ENCODE peak calls at places on chromosome 9, in eight cellular contexts. P, W, E, T, A, M, K and D are unnamed samples.

GRCh38 chr9:77952641-77953341 is 78.8 kb downstream of the GNAQ start:
- DNase-seq in T (no peak), P (no peak), M (no peak), E (no peak), K (no peak), A (no peak), W (no peak), D (no peak)

GRCh38 chr9:34102796-34103195 is 23.7 kb downstream of the DCAF12 start:
- DNase-seq in A (no peak), E (no peak), P (no peak), T (no peak), K (no peak), M (no peak), W (no peak), D (no peak)

GRCh38 chr9:127545196-127546124 is 66.6 kb upstream of the STXBP1 start:
- DNase-seq in M (peak; percentile 81), P (no peak), W (peak; percentile 82), K (no peak), E (no peak), A (peak; percentile 66), T (peak; percentile 88), D (peak; percentile 93)

GRCh38 chr9:110875275-110875674 is 163.0 kb downstream of the LPAR1 start:
- DNase-seq in P (peak; percentile 69), E (no peak), T (peak; percentile 73), K (peak; percentile 73), W (no peak), A (peak; percentile 28), M (no peak), D (no peak)

GRCh38 chr9:101711330-101711941 is 27.0 kb downstream of the GRIN3A start:
- DNase-seq in T (no peak), K (no peak), M (no peak), A (no peak), W (no peak), E (no peak), P (peak; percentile 85), D (no peak)

GRCh38 chr9:115998661-115999060 is 154.9 kb upstream of the PAPPA start:
- DNase-seq in M (no peak), W (no peak), K (no peak), P (no peak), E (no peak), A (no peak), T (no peak), D (no peak)

GRCh38 chr9:77022783-77023440 is 3.5 kb downstream of the FOXB2 start:
- DNase-seq in M (no peak), A (no peak), P (peak; percentile 84), K (no peak), E (peak; percentile 86), W (no peak), T (no peak), D (no peak)

GRCh38 chr9:71763752-71764332 is 4.5 kb downstream of the CEMIP2 start:
- DNase-seq in K (no peak), T (no peak), E (no peak), A (no peak), M (no peak), P (no peak), W (no peak), D (no peak)

GRCh38 chr9:130298663-130299279 is 33.2 kb downstream of the HMCN2 start:
- DNase-seq in W (no peak), E (no peak), K (no peak), M (no peak), T (no peak), P (peak; percentile 82), A (no peak), D (no peak)

GRCh38 chr9:113807173-113808061 is 68.7 kb upstream of the ZNF618 start:
- DNase-seq in K (no peak), T (peak; percentile 75), W (peak; percentile 60), E (peak; percentile 91), M (no peak), A (peak; percentile 53), P (peak; percentile 80), D (peak; percentile 42)

GRCh38 chr9:37364751-37365360 is 57.6 kb upstream of the GRHPR start:
- DNase-seq in P (peak; percentile 57), T (no peak), K (no peak), W (no peak), M (no peak), A (peak; percentile 18), E (peak; percentile 62), D (no peak)

GRCh38 chr9:81753436-81753835 is 64.1 kb upstream of the TLE1 start:
- DNase-seq in A (no peak), T (no peak), K (no peak), E (no peak), W (no peak), P (no peak), M (no peak), D (no peak)

GRCh38 chr9:125680442-125680841 is 26.6 kb downstream of the MAPKAP1 start:
- DNase-seq in P (no peak), W (no peak), K (no peak), T (no peak), M (no peak), A (no peak), E (no peak), D (no peak)

GRCh38 chr9:113155911-113156559 is 5.2 kb downstream of the SLC31A2 start:
- DNase-seq in T (no peak), M (no peak), E (no peak), K (no peak), A (peak; percentile 26), W (no peak), P (no peak), D (no peak)

GRCh38 chr9:130196643-130197042 is 24.4 kb downstream of the NCS1 start:
- DNase-seq in E (no peak), M (no peak), T (no peak), P (no peak), K (no peak), W (peak; percentile 38), A (no peak), D (no peak)

GRCh38 chr9:88749420-88749819 is 214.4 kb downstream of the NXNL2 start:
- DNase-seq in E (peak; percentile 85), M (no peak), W (no peak), P (no peak), T (no peak), K (no peak), A (no peak), D (no peak)

GRCh38 chr9:83979812-83980394 is at the start of gene HNRNPK:
- DNase-seq in E (peak; percentile 99), W (peak; percentile 100), T (peak; percentile 100), A (peak; percentile 100), K (peak; percentile 99), M (peak; percentile 100), P (peak; percentile 99), D (peak; percentile 98)
- TF ChIP-seq POLR2A in E (no peak), W (peak; percentile 21), T (no peak), A (no peak), K (no peak), M (no peak), P (peak; percentile 91), D (peak; percentile 56)

GRCh38 chr9:92762196-92762595 is 2.4 kb downstream of the BICD2 start:
- DNase-seq in W (no peak), T (no peak), P (no peak), E (no peak), A (no peak), M (no peak), K (no peak), D (no peak)

GRCh38 chr9:92762781-92763708 is 1.6 kb downstream of the BICD2 start:
- DNase-seq in A (no peak), E (no peak), T (no peak), P (no peak), M (no peak), W (no peak), K (no peak), D (no peak)

GRCh38 chr9:92764988-92765936 is 629 bp upstream of the BICD2 start:
- DNase-seq in K (peak; percentile 99), E (peak; percentile 99), T (peak; percentile 99), P (peak; percentile 95), A (peak; percentile 99), W (peak; percentile 98), M (peak; percentile 93), D (peak; percentile 98)

GRCh38 chr9:92764381-92764987 is at the start of gene BICD2:
- DNase-seq in T (no peak), A (no peak), E (no peak), W (no peak), K (no peak), M (peak; percentile 99), P (peak; percentile 60), D (no peak)

DNA sequence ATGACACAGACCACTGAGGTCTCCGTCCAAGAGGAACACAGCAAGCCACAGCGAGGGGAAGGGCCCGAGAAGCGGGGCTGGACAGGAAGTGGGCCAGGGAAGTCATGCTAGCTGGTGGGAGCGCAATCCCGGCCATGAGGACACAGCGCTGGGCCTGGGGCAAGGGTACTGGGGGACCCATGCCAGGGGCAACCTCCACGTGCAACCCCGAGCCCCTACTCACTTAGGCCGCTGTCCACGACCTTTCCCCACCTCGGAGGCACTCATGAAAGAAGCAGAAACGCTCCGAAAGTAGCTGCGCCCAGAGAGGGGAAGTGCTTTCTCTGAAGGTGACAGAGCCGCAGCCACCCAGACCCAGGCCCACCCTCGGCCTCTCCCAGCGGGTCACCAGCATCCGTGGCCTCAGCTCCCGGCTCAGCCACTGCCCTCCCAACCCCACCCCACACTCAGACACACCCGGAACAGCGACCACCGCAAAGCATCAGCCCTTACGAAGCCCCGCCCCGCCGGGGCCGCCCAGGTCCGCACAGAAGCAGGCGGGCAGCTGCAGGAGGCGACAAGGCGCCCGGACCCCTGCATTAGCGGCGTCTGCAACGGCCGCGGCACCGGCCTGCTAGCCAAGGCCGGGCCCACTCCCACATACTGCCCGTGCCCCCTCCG is 782 bp downstream of the BICD2 start:
- DNase-seq in T (peak; percentile 75), E (no peak), P (peak; percentile 65), K (peak; percentile 78), W (no peak), A (peak; percentile 42), M (no peak), D (no peak)
- H3K4me1 ChIP-seq in T (peaks cover 46% of the 10 kb centered on the region), E (peaks cover 54% of the 10 kb centered on the region), P (peaks cover 23% of the 10 kb centered on the region), K (peaks cover 73% of the 10 kb centered on the region), W (peaks cover 73% of the 10 kb centered on the region), A (peaks cover 33% of the 10 kb centered on the region), M (peaks cover 8% of the 10 kb centered on the region), D (peaks cover 12% of the 10 kb centered on the region)

GRCh38 chr9:128828267-128828666 is 1.3 kb downstream of the SPOUT1 start:
- DNase-seq in K (no peak), A (no peak), E (no peak), T (no peak), W (no peak), P (no peak), M (no peak), D (no peak)

GRCh38 chr9:128833696-128834095 is 4.1 kb upstream of the SPOUT1 start:
- DNase-seq in P (no peak), E (no peak), A (no peak), W (no peak), K (no peak), T (no peak), M (no peak), D (no peak)

GRCh38 chr9:128825923-128826702 is 3.5 kb downstream of the SPOUT1 start:
- DNase-seq in M (no peak), A (no peak), E (no peak), T (no peak), W (no peak), P (no peak), K (no peak), D (no peak)

GRCh38 chr9:128828719-128829452 is 708 bp downstream of the SPOUT1 start:
- DNase-seq in M (no peak), A (no peak), E (no peak), K (no peak), T (no peak), W (no peak), P (no peak), D (no peak)

GRCh38 chr9:128829477-128830251 is at the start of gene SPOUT1:
- DNase-seq in P (peak; percentile 96), E (peak; percentile 99), W (peak; percentile 95), M (peak; percentile 91), A (peak; percentile 94), K (peak; percentile 95), T (peak; percentile 96), D (peak; percentile 93)
- TF ChIP-seq POLR2AphosphoS5 in P (peak; percentile 74), E (peak; percentile 82), W (peak; percentile 72), M (peak; percentile 46), A (peak; percentile 80), K (peak; percentile 48), T (peak; percentile 83), D (peak; percentile 92)

GRCh38 chr9:83920942-83921707 is at the start of gene KIF27:
- DNase-seq in P (peak; percentile 100), A (peak; percentile 99), T (peak; percentile 99), K (peak; percentile 99), W (peak; percentile 99), E (peak; percentile 98), M (peak; percentile 100), D (peak; percentile 98)
- TF ChIP-seq POLR2A in P (peak; percentile 96), A (peak; percentile 77), T (peak; percentile 39), K (no peak), W (peak; percentile 45), E (peak; percentile 6), M (peak; percentile 66), D (peak; percentile 83)